ENCODE peak calls at places on chromosomes 4 and X, in eight cellular contexts. P, T, R, U, S, V, Y and K are unnamed samples.

GRCh38 chrX:24145340-24146186 is 4.0 kb upstream of the ZFX start:
- DNase-seq in S (peak), Y (no peak), P (no peak), T (peak), R (no peak), V (peak), U (peak), K (no peak)

GRCh38 chr4:185138161-185138560 is 4.9 kb upstream of the SLC25A4 start:
- DNase-seq in Y (no peak), R (no peak), V (no peak), S (no peak), T (no peak), U (no peak), P (no peak), K (no peak)

GRCh38 chr4:151226004-151226932 is 50.7 kb upstream of the PRSS48 start:
- DNase-seq in V (peak), T (peak), S (peak), Y (no peak), R (no peak), P (no peak), U (no peak), K (peak)

GRCh38 chrX:19670854-19671620 is 155.7 kb upstream of the MAP3K15 start:
- DNase-seq in R (no peak), Y (no peak), P (no peak), S (peak), T (peak), U (peak), V (peak), K (peak)

GRCh38 chrX:1581132-1581531 is 10.3 kb upstream of the AKAP17A start:
- DNase-seq in P (no peak), V (peak), Y (peak), S (no peak), R (peak), U (peak), T (peak), K (no peak)

GRCh38 chr4:3835527-3836040 is 69.4 kb downstream of the ADRA2C start:
- DNase-seq in P (peak), Y (no peak), T (no peak), S (no peak), U (no peak), V (no peak), R (no peak), K (no peak)

GRCh38 chrX:132480581-132481203 is 8.1 kb downstream of the MBNL3 start:
- DNase-seq in P (no peak), T (peak), Y (peak), S (peak), V (peak), U (no peak), R (peak), K (no peak)

GRCh38 chr4:121070696-121071639 is 1.4 kb downstream of the NDNF start:
- DNase-seq in R (no peak), T (peak), Y (peak), U (peak), S (peak), P (peak), V (peak), K (no peak)

DNA sequence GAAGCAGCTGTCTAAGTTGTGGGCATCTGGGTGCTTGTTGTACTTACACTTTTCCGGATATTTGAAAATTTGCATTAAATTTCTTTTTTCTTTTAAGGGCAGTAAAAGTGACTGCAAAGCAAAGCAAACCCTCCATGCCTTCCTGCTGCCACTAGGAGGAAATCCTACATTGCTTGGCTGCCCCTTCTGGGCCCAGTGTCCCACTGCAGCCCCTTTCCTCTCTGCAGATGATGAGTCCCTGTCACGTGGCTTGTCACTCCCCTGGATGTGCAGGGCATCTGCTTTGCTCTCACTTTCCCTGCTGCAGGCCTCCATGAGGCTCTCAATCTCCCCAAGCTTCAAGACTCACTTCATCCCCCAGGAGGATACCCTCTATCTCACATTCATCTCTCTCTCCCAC is 12.7 kb downstream of the TSR2 start:
- DNase-seq in Y (no peak), V (peak), S (peak), U (peak), R (no peak), P (no peak), T (peak), K (no peak)
- TF ChIP-seq CTCF in Y (no peak), V (peak), S (no peak), U (no peak), R (no peak), P (no peak), T (peak), K (peak)

GRCh38 chr4:111641813-111642579 is 503.3 kb upstream of the FAM241A start:
- DNase-seq in Y (peak), V (peak), S (peak), T (peak), P (no peak), U (peak), R (no peak), K (peak)
- TF ChIP-seq CTCF in Y (peak), V (peak), S (peak), T (peak), P (peak), U (peak), R (peak), K (peak)

DNA sequence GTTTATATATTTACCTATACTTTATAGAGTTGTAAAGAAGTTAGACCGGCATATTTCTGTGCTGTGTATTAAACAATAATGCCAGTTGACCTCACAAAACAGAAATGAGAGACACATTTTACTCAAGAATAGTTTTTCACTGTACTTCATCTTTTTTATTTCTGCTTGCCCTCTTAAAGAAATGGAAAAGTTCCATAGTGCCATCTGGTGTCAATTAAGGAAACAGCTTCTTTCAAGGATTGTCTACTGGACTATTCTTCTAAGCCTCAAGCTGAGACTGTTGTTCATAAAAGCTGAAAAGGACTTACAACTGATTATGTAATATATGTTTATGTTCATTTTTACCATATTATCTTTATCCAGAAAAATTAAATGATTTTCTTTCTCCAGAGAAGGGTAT is 1523.8 kb downstream of the ARAP2 start:
- DNase-seq in R (no peak), U (peak), Y (peak), S (peak), V (peak), P (no peak), T (peak), K (no peak)
- TF ChIP-seq CTCF in R (no peak), U (peak), Y (peak), S (no peak), V (peak), P (no peak), T (peak), K (peak)

DNA sequence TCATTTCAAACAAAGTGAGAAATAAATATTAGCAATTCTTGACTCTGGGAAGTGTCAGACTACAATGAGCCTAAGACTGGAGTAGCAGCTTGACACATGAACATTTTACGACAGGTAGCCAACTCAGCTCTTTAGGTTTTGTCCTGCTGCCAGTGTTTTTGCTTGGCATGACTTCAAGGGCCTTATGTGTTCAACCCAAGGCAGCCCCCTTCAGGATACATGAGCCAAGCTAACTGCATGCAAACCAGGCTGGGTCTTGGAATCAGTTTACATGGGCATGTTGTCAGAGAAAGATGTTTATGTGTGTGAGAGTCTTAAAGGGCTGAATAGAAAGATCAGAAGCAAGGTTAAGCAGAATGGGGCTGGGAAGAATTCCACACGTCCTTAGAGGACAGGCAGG is 97.4 kb downstream of the NKX6-1 start:
- DNase-seq in Y (no peak), S (no peak), R (no peak), V (no peak), T (no peak), P (no peak), U (peak), K (no peak)
- TF ChIP-seq CTCF in Y (no peak), S (no peak), R (no peak), V (no peak), T (no peak), P (no peak), U (no peak), K (peak)